ENCODE peak calls at places on chromosomes 1 and 21, in seven cellular contexts. J is breast epithelium, Q is fibroblast of mammary gland, Y is mucosa of descending colon, R is epithelial cell of esophagus, I is astrocyte of the spinal cord, C is NB4. X is an unnamed sample.

GRCh38 chr1:109282497-109282951 is 421 bp downstream of the PSRC1 start:
- DNase-seq in J (no peak), Q (no peak), Y (no peak), R (no peak), I (no peak), C (no peak), X (no peak)

GRCh38 chr1:231236938-231237337 is 4.1 kb upstream of the GNPAT start:
- DNase-seq in J (no peak), Q (no peak), Y (no peak), R (no peak), I (no peak), C (no peak), X (no peak)

GRCh38 chr1:160797861-160798273 is 1.9 kb downstream of the LY9 start:
- DNase-seq in J (no peak), Q (no peak), Y (no peak), R (peak), I (no peak), C (no peak), X (no peak)

GRCh38 chr1:1462318-1462966 is 9.1 kb upstream of the ATAD3B start:
- DNase-seq in J (peak), Q (peak), Y (no peak), R (peak), I (no peak), C (no peak), X (no peak)

GRCh38 chr1:183590225-183591191 is at the start of gene NCF2:
- DNase-seq in J (no peak), Q (peak), Y (no peak), R (peak), I (no peak), C (peak), X (peak)

GRCh38 chr1:34166191-34167090 is 1.4 kb upstream of the CSMD2 start:
- DNase-seq in J (no peak), Q (no peak), Y (no peak), R (no peak), I (peak), C (no peak), X (no peak)

GRCh38 chr21:31879911-31880310 is 7.1 kb downstream of the HUNK start:
- DNase-seq in J (no peak), Q (no peak), Y (no peak), R (no peak), I (no peak), C (no peak), X (no peak)

GRCh38 chr21:33682992-33683627 is 40.8 kb downstream of the ITSN1 start:
- DNase-seq in J (no peak), Q (peak), Y (no peak), R (peak), I (peak), C (no peak), X (peak)

GRCh38 chr1:74317663-74318062 is 82.5 kb downstream of the TNNI3K start:
- DNase-seq in J (no peak), Q (no peak), Y (no peak), R (peak), I (no peak), C (no peak), X (no peak)

GRCh38 chr1:11868331-11868730 is 9.6 kb upstream of the NPPB start:
- DNase-seq in J (no peak), Q (no peak), Y (no peak), R (no peak), I (no peak), C (no peak), X (no peak)

GRCh38 chr1:7630378-7630777 is 140.7 kb upstream of the VAMP3 start:
- DNase-seq in J (no peak), Q (no peak), Y (no peak), R (no peak), I (no peak), C (no peak), X (no peak)

GRCh38 chr1:112021263-112021662 is 31.8 kb upstream of the KCND3 start:
- DNase-seq in J (no peak), Q (no peak), Y (no peak), R (no peak), I (no peak), C (no peak), X (no peak)

GRCh38 chr1:168960595-168960994 is 145.9 kb upstream of the ATP1B1 start:
- DNase-seq in J (peak), Q (no peak), Y (peak), R (no peak), I (no peak), C (no peak), X (no peak)

GRCh38 chr1:239854956-239855355 is 236.7 kb upstream of the FMN2 start:
- DNase-seq in J (no peak), Q (no peak), Y (no peak), R (no peak), I (no peak), C (no peak), X (no peak)

GRCh38 chr1:42736152-42736551 is 3.9 kb downstream of the CLDN19 start:
- DNase-seq in J (no peak), Q (peak), Y (peak), R (peak), I (no peak), C (peak), X (no peak)
- TF ChIP-seq CTCF in J (no peak), Q (peak), Y (no peak), R (peak), I (peak), C (no peak), X (peak)

DNA sequence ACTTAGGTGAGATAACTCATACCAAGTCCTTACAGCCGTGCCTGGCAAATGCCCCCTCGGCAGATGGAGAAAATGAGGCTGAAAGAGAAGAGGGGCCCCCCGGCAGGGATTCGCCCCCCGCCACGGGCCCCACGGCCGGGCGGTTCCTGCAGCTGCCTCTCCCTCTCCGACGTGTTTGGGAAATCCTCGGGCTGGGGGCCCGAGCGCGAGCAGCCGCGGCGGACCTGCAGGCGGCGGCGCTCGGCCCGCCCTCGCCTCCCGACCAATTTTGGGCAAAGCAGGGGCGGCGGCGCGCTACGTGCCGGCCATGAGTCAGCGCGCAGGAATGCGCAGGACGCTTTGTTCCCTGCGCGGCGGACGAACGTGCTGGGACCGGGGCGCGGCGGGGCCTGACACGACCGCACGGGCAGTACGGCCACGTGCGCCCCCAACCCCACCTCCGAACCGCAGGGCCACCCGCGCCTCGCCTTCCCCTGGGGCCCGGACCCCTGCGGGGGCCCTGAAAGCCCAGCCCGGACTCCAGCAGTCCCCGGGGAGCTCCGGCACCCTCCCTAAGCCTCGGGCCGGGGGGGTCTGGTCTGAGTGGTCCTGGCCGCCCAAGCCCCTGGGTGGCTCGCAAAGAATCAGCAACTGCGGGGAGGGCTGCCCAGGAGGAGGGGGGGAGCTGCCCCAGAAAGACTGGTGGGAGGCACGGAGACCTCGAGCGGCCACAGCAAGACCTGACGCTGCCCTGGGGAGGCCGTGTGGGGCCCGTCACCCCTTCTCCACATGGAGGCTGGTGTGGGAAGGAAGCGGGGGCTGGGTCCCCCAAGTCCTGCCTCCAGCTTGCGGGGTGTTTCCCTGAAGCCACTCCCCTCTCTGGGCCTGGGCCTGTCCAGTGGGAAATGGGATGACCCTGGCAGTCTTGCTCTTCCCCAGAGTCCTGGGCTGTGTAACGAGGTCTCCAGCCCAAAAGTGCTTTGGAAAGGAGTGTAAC is 11.9 kb upstream of the EDN2 start:
- DNase-seq in J (peak), Q (peak), Y (peak), R (peak), I (peak), C (peak), X (peak)
- TF ChIP-seq CTCF in J (peak), Q (no peak), Y (no peak), R (no peak), I (no peak), C (no peak), X (no peak)

DNA sequence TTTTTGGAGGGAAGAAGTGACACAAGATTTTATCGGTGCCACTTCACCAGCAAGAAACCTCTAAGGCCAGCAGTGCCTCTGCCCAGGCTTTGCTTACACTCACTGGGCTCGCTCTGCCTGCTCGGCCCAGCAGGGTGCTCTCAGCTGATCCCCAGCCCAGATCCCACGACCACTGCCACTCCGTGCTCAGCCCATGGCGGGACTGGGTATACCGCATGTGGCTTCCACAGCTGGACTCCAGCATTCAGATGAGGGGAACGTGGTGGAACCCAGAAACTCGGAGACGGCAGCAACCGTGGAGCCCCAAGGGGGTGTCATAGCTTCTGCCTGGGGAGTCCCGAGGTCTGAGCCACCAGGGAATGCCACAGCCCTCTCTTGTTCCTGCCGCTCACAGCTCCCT is 12.9 kb downstream of the USP25 start:
- DNase-seq in J (no peak), Q (no peak), Y (no peak), R (no peak), I (no peak), C (no peak), X (no peak)
- TF ChIP-seq CTCF in J (no peak), Q (no peak), Y (no peak), R (no peak), I (no peak), C (no peak), X (no peak)

GRCh38 chr1:54519709-54520108 is 28.3 kb upstream of the ACOT11 start:
- DNase-seq in J (no peak), Q (no peak), Y (no peak), R (no peak), I (no peak), C (peak), X (no peak)
- TF ChIP-seq CTCF in J (no peak), Q (no peak), Y (no peak), R (no peak), I (peak), C (peak), X (peak)

GRCh38 chr1:151189638-151190445 is at the start of gene VPS72:
- DNase-seq in J (peak), Q (peak), Y (peak), R (peak), I (peak), C (peak), X (peak)
- TF ChIP-seq CTCF in J (peak), Q (no peak), Y (peak), R (peak), I (no peak), C (no peak), X (peak)

X was measured in HFFc6.